ENCODE peak calls at places on chromosome 11, in nine cellular contexts. V is activated CD4-positive, CD25-positive, alpha-beta regulatory T cell treated with anti-CD3 and anti-CD28 coated beads, Interleukin-2, amount 50 U/mL, for 16 hours; Q is activated CD8-positive, alpha-beta memory T cell treated with anti-CD3 and anti-CD28 coated beads for 24 hours; N is left lung; B is right atrium auricular region; E is stimulated activated CD4-positive, alpha-beta T cell treated with anti-CD3 and anti-CD28 coated beads, Interleukin-15, amount 100 ng/mL, for 48 hours; G is T-helper 9 cell; J is thoracic aorta; P is kidney tubule cell. C is an unnamed sample.

GRCh38 chr11:8282621-8283509 is 19.2 kb upstream of the LMO1 start:
- DNase-seq in V (no peak), G (no peak), J (no peak), Q (peak), N (no peak), P (peak), B (peak), E (no peak), C (no peak)

GRCh38 chr11:134686418-134686817 is 274.4 kb upstream of the B3GAT1 start:
- DNase-seq in V (no peak), E (no peak), J (no peak), P (no peak), G (no peak), B (no peak), N (no peak), Q (no peak), C (no peak)

GRCh38 chr11:27524155-27524554 is 17.6 kb upstream of the LIN7C start:
- DNase-seq in G (no peak), J (no peak), E (no peak), P (peak), N (no peak), Q (no peak), V (no peak), B (no peak), C (no peak)

GRCh38 chr11:73152086-73152853 is 10.2 kb upstream of the FCHSD2 start:
- DNase-seq in G (no peak), E (no peak), J (no peak), Q (no peak), N (no peak), V (no peak), P (no peak), B (no peak), C (no peak)

GRCh38 chr11:100812517-100812916 is 125.4 kb downstream of the ARHGAP42 start:
- DNase-seq in N (no peak), B (no peak), J (no peak), P (no peak), Q (no peak), G (no peak), V (no peak), E (no peak), C (no peak)

GRCh38 chr11:79926707-79927106 is 485.9 kb upstream of the TENM4 start:
- DNase-seq in J (no peak), Q (no peak), N (no peak), P (no peak), V (no peak), B (no peak), G (no peak), E (no peak), C (no peak)

GRCh38 chr11:17864478-17864941 is 129.9 kb downstream of the KCNC1 start:
- DNase-seq in E (no peak), J (no peak), P (peak), G (no peak), V (no peak), N (no peak), Q (no peak), B (no peak), C (no peak)

GRCh38 chr11:67463680-67464410 is 5.2 kb downstream of the TMEM134 start:
- DNase-seq in N (peak), Q (peak), V (no peak), G (no peak), J (no peak), P (peak), E (no peak), B (peak), C (no peak)

GRCh38 chr11:75597636-75598035 is 35.6 kb downstream of the SERPINH1 start:
- DNase-seq in N (no peak), V (no peak), G (no peak), J (no peak), P (peak), Q (no peak), B (no peak), E (no peak), C (no peak)

GRCh38 chr11:27934830-27935145 is 173.2 kb downstream of the KIF18A start:
- DNase-seq in J (no peak), N (no peak), B (no peak), G (no peak), Q (no peak), P (peak), V (no peak), E (no peak), C (no peak)

GRCh38 chr11:19160839-19161238 is 40.9 kb downstream of the CSRP3 start:
- DNase-seq in G (no peak), V (no peak), P (no peak), E (no peak), J (no peak), B (no peak), N (no peak), Q (no peak), C (no peak)

GRCh38 chr11:125513705-125514265 is 17.7 kb upstream of the FEZ1 start:
- DNase-seq in J (no peak), P (no peak), Q (no peak), N (no peak), E (no peak), G (no peak), V (no peak), B (no peak), C (no peak)

GRCh38 chr11:2581151-2581930 is 118.5 kb downstream of the KCNQ1OT1 start:
- DNase-seq in E (no peak), P (no peak), B (no peak), V (no peak), J (no peak), N (peak), Q (peak), G (no peak), C (no peak)

GRCh38 chr11:61650781-61651571 is 29.2 kb upstream of the DAGLA start:
- DNase-seq in B (no peak), Q (no peak), J (no peak), N (no peak), E (no peak), G (no peak), V (no peak), P (no peak), C (no peak)

GRCh38 chr11:129992161-129992944 is 10.3 kb downstream of the PRDM10 start:
- DNase-seq in V (no peak), J (no peak), G (peak), B (no peak), Q (no peak), P (peak), N (no peak), E (peak), C (peak)

GRCh38 chr11:70948416-70948815 is 304.0 kb downstream of the SHANK2 start:
- DNase-seq in B (no peak), Q (no peak), G (no peak), V (no peak), N (no peak), P (no peak), J (no peak), E (no peak), C (no peak)

GRCh38 chr11:64643258-64643881 is 52.4 kb downstream of the SLC22A12 start:
- DNase-seq in J (no peak), E (no peak), V (no peak), G (no peak), P (no peak), Q (no peak), N (no peak), B (no peak), C (no peak)

GRCh38 chr11:3105791-3106735 is 48.8 kb upstream of the CARS1 start:
- DNase-seq in N (peak), G (no peak), J (no peak), P (no peak), E (no peak), B (no peak), Q (no peak), V (no peak), C (no peak)

GRCh38 chr11:48106166-48106565 is 110.4 kb upstream of the OR4B1 start:
- DNase-seq in E (no peak), J (no peak), Q (peak), G (no peak), N (no peak), B (peak), V (no peak), P (no peak), C (no peak)

GRCh38 chr11:12164061-12165014 is 53.9 kb downstream of the MICAL2 start:
- DNase-seq in G (no peak), B (no peak), N (no peak), V (no peak), E (no peak), P (peak), Q (no peak), J (no peak), C (peak)